ENCODE peak calls at places on chromosomes 13 and 19, in five cellular contexts. I, Q, F, D and T are unnamed samples.

GRCh38 chr13:76641056-76641455 is 245.1 kb downstream of the KCTD12 start:
- DNase-seq in Q (no peak), D (no peak), I (no peak), F (no peak), T (no peak)

GRCh38 chr19:42424712-42425131 is 2.5 kb downstream of the LIPE start:
- DNase-seq in Q (no peak), I (no peak), D (no peak), F (no peak), T (no peak)

GRCh38 chr19:2949939-2950285 is 5.1 kb upstream of the ZNF77 start:
- DNase-seq in I (no peak), F (no peak), D (no peak), Q (no peak), T (peak)

GRCh38 chr13:51502206-51502651 is 49.4 kb upstream of the INTS6 start:
- DNase-seq in I (peak), Q (no peak), F (no peak), D (no peak), T (no peak)

GRCh38 chr19:1457031-1457739 is 7.3 kb downstream of the APC2 start:
- DNase-seq in Q (no peak), I (no peak), D (no peak), F (no peak), T (no peak)

GRCh38 chr19:14472202-14472961 is 2.8 kb downstream of the PTGER1 start:
- DNase-seq in I (no peak), D (peak), F (peak), Q (peak), T (peak)

GRCh38 chr13:99556867-99557443 is 55.7 kb downstream of the TM9SF2 start:
- DNase-seq in I (no peak), F (no peak), Q (no peak), D (no peak), T (no peak)

GRCh38 chr13:42333613-42334328 is 61.8 kb downstream of the AKAP11 start:
- DNase-seq in F (no peak), I (peak), D (no peak), Q (no peak), T (peak)

GRCh38 chr13:33026489-33027152 is 10.4 kb downstream of the KL start:
- DNase-seq in D (no peak), F (no peak), I (no peak), Q (no peak), T (no peak)

GRCh38 chr13:44627441-44627840 is 51.3 kb upstream of the TSC22D1 start:
- DNase-seq in D (no peak), Q (no peak), I (peak), F (no peak), T (no peak)

GRCh38 chr13:48938308-48938943 is 37.3 kb upstream of the FNDC3A start:
- DNase-seq in Q (no peak), I (no peak), D (no peak), F (no peak), T (no peak)

GRCh38 chr19:35247526-35248309 is 1.1 kb upstream of the LSR start:
- DNase-seq in I (no peak), F (no peak), D (peak), Q (no peak), T (no peak)

GRCh38 chr19:16225279-16226183 is 27.8 kb downstream of the AP1M1 start:
- DNase-seq in F (no peak), D (no peak), Q (no peak), I (no peak), T (no peak)

GRCh38 chr13:23518231-23518630 is 52.0 kb upstream of the TNFRSF19 start:
- DNase-seq in D (no peak), Q (no peak), F (no peak), I (no peak), T (no peak)

GRCh38 chr19:11434703-11435056 is 241 bp downstream of the ODAD3 start:
- DNase-seq in F (no peak), Q (no peak), I (no peak), D (no peak), T (no peak)

GRCh38 chr19:610071-610800 is 20.6 kb downstream of the HCN2 start:
- DNase-seq in D (peak), Q (peak), F (no peak), I (no peak), T (no peak)